ENCODE peak calls at places on chromosome 12, in four cellular contexts. C is A549, F is SK-N-SH, I is HepG2. P is an unnamed sample.

GRCh38 chr12:6065131-6065871 is 59.2 kb downstream of the VWF start:
- DNase-seq in F (no peak), I (no peak), C (no peak), P (no peak)

GRCh38 chr12:124698998-124699305 is 131.5 kb upstream of the NCOR2 start:
- DNase-seq in F (no peak), C (no peak), I (no peak), P (no peak)

GRCh38 chr12:1741154-1741949 is 50.5 kb downstream of the ADIPOR2 start:
- DNase-seq in C (no peak), I (peak), F (no peak), P (no peak)

GRCh38 chr12:122051231-122051876 is 27.2 kb upstream of the MLXIP start:
- DNase-seq in I (peak), F (no peak), C (no peak), P (no peak)

GRCh38 chr12:92469837-92470236 is 233.0 kb upstream of the PLEKHG7 start:
- DNase-seq in F (no peak), C (peak), I (peak), P (no peak)

GRCh38 chr12:9064201-9064814 is 51.4 kb downstream of the A2M start:
- DNase-seq in I (peak), C (peak), F (peak), P (no peak)

GRCh38 chr12:52798003-52798670 is 2.2 kb upstream of the KRT3 start:
- DNase-seq in I (no peak), F (no peak), C (no peak), P (no peak)

GRCh38 chr12:67202344-67203012 is 66.7 kb upstream of the CAND1 start:
- DNase-seq in F (no peak), I (no peak), C (no peak), P (peak)

GRCh38 chr12:119204137-119204536 is 25.4 kb downstream of the HSPB8 start:
- DNase-seq in C (no peak), F (peak), I (no peak), P (no peak)

GRCh38 chr12:68056300-68056699 is 67.1 kb downstream of the IFNG-AS1 start:
- DNase-seq in C (no peak), I (no peak), F (no peak), P (no peak)

GRCh38 chr12:31868980-31869379 is 90.2 kb upstream of the RESF1 start:
- DNase-seq in I (no peak), C (peak), F (peak), P (no peak)

GRCh38 chr12:20883288-20883687 is 72.8 kb downstream of the SLCO1B3 start:
- DNase-seq in C (peak), F (no peak), I (no peak), P (no peak)

GRCh38 chr12:60689137-60689536 is 1093.3 kb downstream of the SLC16A7 start:
- DNase-seq in I (no peak), F (no peak), C (peak), P (no peak)

GRCh38 chr12:105928436-105928835 is 210.3 kb downstream of the NUAK1 start:
- DNase-seq in I (no peak), C (no peak), F (no peak), P (no peak)

GRCh38 chr12:47393403-47393790 is 312.4 kb downstream of the RPAP3 start:
- DNase-seq in I (no peak), C (peak), F (no peak), P (no peak)

GRCh38 chr12:126369487-126370463 is 1304.5 kb downstream of the AACS start:
- DNase-seq in C (no peak), F (no peak), I (no peak), P (no peak)

GRCh38 chr12:89799316-89799715 is 90.7 kb upstream of the ATP2B1 start:
- DNase-seq in F (no peak), I (no peak), C (no peak), P (no peak)

DNA sequence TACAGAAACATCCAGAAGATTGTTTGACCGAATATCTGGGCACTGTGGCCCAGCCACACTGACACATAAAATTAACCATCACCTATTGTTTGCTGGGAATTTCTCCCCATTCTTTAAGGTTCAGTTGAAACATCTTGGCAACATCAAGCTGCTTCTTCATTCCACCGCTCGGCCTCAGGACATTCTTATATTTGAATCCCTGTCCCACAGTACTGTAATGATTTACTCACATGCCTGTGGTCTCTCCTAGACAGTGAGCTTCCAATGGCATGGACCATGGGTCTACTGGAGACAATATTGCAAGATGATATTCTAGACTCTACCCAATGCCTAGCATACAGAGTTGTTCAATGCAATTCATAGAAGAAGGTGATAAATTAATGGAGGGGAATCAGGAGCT is 56.1 kb downstream of the EMP1 start:
- DNase-seq in I (no peak), C (no peak), F (no peak), P (no peak)
- TF ChIP-seq MAX in I (no peak), C (no peak), F (no peak), P (no peak)

GRCh38 chr12:57934804-57935203 is 6.6 kb upstream of the ATP23 start:
- DNase-seq in F (no peak), I (no peak), C (no peak), P (no peak)
- TF ChIP-seq PBX3 in F (no peak), I (no peak), C (no peak), P (no peak)

DNA sequence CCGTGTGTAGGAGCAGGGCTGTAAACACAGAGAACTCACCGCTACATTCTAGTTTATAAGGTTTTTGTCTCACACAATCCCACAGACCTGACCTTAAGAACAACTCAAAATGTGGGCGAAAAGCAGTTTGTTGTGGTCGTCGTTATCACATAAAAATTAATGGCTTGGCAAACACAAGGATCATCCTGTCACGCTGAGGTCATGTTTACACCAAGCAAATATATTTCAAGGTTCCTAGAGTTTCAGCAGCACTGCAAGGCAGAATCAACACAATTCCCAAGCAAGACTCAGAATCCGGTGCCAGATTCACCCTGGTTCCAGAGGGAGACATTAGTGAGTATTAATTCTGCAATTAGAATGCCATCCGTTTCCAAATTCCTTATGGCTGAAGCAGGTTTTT is 30.1 kb upstream of the MAP1LC3B2 start:
- DNase-seq in C (peak), I (peak), F (no peak), P (no peak)
- TF ChIP-seq MAX in C (peak), I (no peak), F (no peak), P (no peak)

GRCh38 chr12:45730116-45730841 is 773 bp downstream of the ARID2 start:
- DNase-seq in F (peak), I (no peak), C (peak), P (no peak)

GRCh38 chr12:45730842-45731336 is 1.4 kb downstream of the ARID2 start:
- DNase-seq in F (no peak), I (peak), C (no peak), P (no peak)

GRCh38 chr12:45731376-45731775 is 1.9 kb downstream of the ARID2 start:
- DNase-seq in C (no peak), I (no peak), F (no peak), P (no peak)

GRCh38 chr12:45732250-45732649 is 2.7 kb downstream of the ARID2 start:
- DNase-seq in I (no peak), F (no peak), C (no peak), P (no peak)

DNA sequence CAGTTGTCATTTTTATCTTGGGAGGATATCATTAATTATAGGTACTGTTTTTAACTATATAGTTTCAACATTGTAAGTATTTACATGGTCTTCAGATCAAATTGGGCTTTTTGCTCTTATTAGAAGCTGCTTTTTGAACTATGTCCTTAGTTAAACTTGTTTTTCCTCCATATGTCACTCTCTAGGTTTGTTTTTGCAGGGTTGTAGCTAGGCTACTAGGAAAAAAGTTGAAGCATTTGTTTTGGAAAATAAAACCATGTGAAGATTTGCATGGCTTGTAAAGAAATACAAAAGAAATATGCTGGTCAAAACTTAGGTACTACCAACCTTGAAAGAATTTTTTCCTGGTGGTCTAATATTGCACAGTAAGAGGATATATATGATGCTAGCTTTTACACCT is 3.4 kb downstream of the ARID2 start:
- DNase-seq in C (no peak), I (no peak), F (no peak), P (no peak)
- TF ChIP-seq PBX3 in C (no peak), I (no peak), F (no peak), P (no peak)

GRCh38 chr12:24899503-24900098 is 49.3 kb downstream of the BCAT1 start:
- DNase-seq in F (no peak), C (no peak), I (no peak), P (no peak)
- TF ChIP-seq MAX in F (no peak), C (no peak), I (no peak), P (no peak)